ENCODE peak calls at places on chromosome 13, in ten cellular contexts. T, E, H, X, S, O, J, B, A and M are unnamed samples.

GRCh38 chr13:49499889-49500660 is 4.3 kb downstream of the PHF11 start:
- DNase-seq in S (no peak), J (no peak), X (no peak), T (no peak), A (peak; percentile 78), B (no peak), H (no peak), E (no peak), O (no peak), M (peak; percentile 90)

GRCh38 chr13:39612023-39612637 is 9.1 kb upstream of the LHFPL6 start:
- DNase-seq in X (no peak), O (no peak), T (peak; percentile 7), H (peak; percentile 57), S (peak; percentile 83), B (no peak), A (peak; percentile 86), E (peak; percentile 41), J (no peak), M (peak; percentile 91)

GRCh38 chr13:43397110-43397509 is 373.7 kb downstream of the DNAJC15 start:
- DNase-seq in O (no peak), J (no peak), E (no peak), H (no peak), T (no peak), X (no peak), S (no peak), B (no peak), A (peak; percentile 86), M (peak; percentile 64)

GRCh38 chr13:48843630-48844380 is 131.9 kb upstream of the FNDC3A start:
- DNase-seq in E (no peak), S (no peak), A (peak; percentile 6), T (no peak), J (no peak), H (no peak), X (no peak), B (no peak), O (no peak), M (no peak)

GRCh38 chr13:53064721-53065120 is 36.1 kb downstream of the OLFM4 start:
- DNase-seq in A (no peak), E (no peak), S (no peak), B (no peak), H (peak; percentile 40), O (no peak), J (no peak), T (no peak), X (no peak), M (no peak)

GRCh38 chr13:105599477-105600037 is 935.9 kb downstream of the EFNB2 start:
- DNase-seq in S (no peak), O (no peak), B (no peak), T (no peak), J (no peak), H (no peak), E (no peak), X (no peak), A (no peak), M (no peak)

GRCh38 chr13:98507060-98507797 is 69.7 kb downstream of the STK24 start:
- DNase-seq in J (no peak), E (peak; percentile 76), T (no peak), A (no peak), S (no peak), B (peak; percentile 72), H (no peak), X (no peak), O (peak; percentile 60), M (peak; percentile 64)

GRCh38 chr13:90906554-90906953 is 440.9 kb upstream of the MIR17HG start:
- DNase-seq in J (no peak), B (no peak), X (no peak), A (no peak), T (no peak), H (no peak), S (no peak), E (no peak), O (no peak), M (no peak)

GRCh38 chr13:20579193-20579592 is 12.2 kb downstream of the IFT88 start:
- DNase-seq in B (no peak), T (no peak), J (no peak), A (no peak), O (no peak), X (no peak), H (no peak), E (no peak), S (no peak), M (no peak)

GRCh38 chr13:44853641-44854040 is 135.6 kb downstream of the NUFIP1 start:
- DNase-seq in S (no peak), E (no peak), O (peak; percentile 71), X (no peak), B (no peak), J (no peak), T (peak; percentile 20), H (no peak), A (no peak), M (no peak)

GRCh38 chr13:103803349-103803748 is 737.1 kb upstream of the SLC10A2 start:
- DNase-seq in B (no peak), E (no peak), J (no peak), X (no peak), T (no peak), O (no peak), A (no peak), S (no peak), H (no peak), M (no peak)

GRCh38 chr13:33278923-33279322 is 6.6 kb downstream of the STARD13 start:
- DNase-seq in X (no peak), H (no peak), O (no peak), B (no peak), A (no peak), S (no peak), J (no peak), E (no peak), T (no peak), M (no peak)

GRCh38 chr13:29721766-29722165 is 126.3 kb upstream of the SLC7A1 start:
- DNase-seq in T (no peak), H (no peak), E (no peak), O (peak; percentile 9), J (no peak), S (no peak), X (no peak), A (no peak), B (no peak), M (no peak)
- TF ChIP-seq CTCF in T (no peak), H (no peak), E (no peak), O (no peak), J (no peak), S (no peak), X (no peak), A (no peak), B (no peak), M (no peak)

GRCh38 chr13:30719521-30719914 is 15.8 kb upstream of the ALOX5AP start:
- DNase-seq in A (peak; percentile 41), J (no peak), X (no peak), O (no peak), E (no peak), S (no peak), T (no peak), H (no peak), B (no peak), M (no peak)

GRCh38 chr13:30722361-30722760 is 13.0 kb upstream of the ALOX5AP start:
- DNase-seq in T (no peak), E (no peak), S (no peak), X (no peak), A (peak; percentile 24), H (no peak), B (no peak), J (no peak), O (no peak), M (no peak)

GRCh38 chr13:30718661-30719520 is 16.5 kb upstream of the ALOX5AP start:
- DNase-seq in S (peak; percentile 50), O (peak; percentile 75), X (no peak), J (no peak), H (no peak), E (no peak), B (no peak), T (peak; percentile 25), A (peak; percentile 95), M (peak; percentile 86)

GRCh38 chr13:30715837-30716236 is 19.5 kb upstream of the ALOX5AP start:
- DNase-seq in A (peak; percentile 58), H (no peak), T (no peak), O (no peak), X (no peak), E (no peak), B (peak; percentile 76), S (no peak), J (no peak), M (no peak)

DNA sequence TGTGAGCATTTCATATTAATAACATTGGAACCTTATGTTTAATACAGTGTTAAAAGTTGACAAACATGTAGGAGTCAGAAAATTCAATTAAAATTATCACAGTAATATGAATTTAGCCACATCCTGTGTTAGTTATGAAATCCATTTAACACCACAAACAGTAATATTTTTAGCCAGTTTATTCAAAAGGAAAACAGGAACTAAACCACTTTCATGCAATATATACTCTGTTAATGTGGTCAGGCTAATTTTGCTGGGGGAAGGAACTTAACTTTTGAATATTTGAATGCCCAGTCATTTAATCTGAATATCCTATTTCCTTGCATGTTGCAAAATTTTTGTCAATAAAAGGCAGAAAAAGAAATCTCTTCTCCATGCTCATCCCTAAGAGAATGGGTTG is 14.9 kb upstream of the ALOX5AP start:
- DNase-seq in J (no peak), O (no peak), B (no peak), A (peak; percentile 30), X (peak; percentile 61), H (no peak), T (no peak), S (peak; percentile 59), E (no peak), M (no peak)
- H3K4me3 ChIP-seq in J (no peak overlapping the region), O (no peak overlapping the region), B (no peak overlapping the region), A (no peak overlapping the region), X (no peak overlapping the region), H (no peak overlapping the region), T (no peak overlapping the region), S (no peak overlapping the region), E (no peak overlapping the region), M (no peak overlapping the region)

DNA sequence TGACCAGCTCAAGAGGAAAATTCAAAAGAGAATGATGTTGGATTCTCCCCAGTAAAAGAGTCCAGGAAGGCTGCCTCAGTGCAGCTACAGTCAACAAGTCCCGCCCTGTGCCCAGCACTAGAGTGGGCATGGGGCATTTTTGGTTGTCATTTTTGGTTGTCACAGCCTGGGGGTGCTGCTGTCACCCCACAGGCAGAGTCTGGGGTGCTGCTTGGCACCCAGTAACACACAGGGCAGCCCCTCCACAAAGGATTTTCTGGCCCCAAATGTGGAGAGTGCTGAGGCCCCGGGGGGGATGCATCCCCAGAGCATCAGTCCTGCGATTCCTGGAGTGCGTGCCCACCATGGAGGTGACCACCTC is 28.2 kb upstream of the TMEM255B start:
- DNase-seq in A (no peak), X (no peak), S (no peak), J (no peak), T (no peak), E (no peak), O (no peak), H (no peak), B (no peak), M (no peak)
- TF ChIP-seq CTCF in A (no peak), X (no peak), S (no peak), J (no peak), T (no peak), E (no peak), O (no peak), H (no peak), B (peak; percentile 15), M (no peak)

DNA sequence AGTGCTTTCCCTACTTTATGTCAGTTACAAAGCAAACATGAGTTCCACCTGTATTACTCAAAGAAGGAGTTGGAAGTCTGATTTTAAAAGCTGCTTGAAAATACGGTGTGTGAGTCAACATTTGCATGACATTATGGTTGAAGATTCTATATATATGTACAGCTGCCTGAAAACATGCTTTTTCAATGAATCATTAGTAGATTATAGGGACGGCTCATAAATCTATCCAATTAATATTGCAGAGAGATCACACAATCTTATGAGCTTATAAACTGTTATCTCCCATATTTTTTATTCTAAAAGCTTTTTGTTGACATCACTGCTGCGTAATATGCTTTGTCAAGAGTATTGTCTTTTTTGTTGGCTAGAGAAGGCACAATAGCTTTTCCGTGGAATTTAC is 873.8 kb downstream of the SLITRK6 start:
- DNase-seq in T (no peak), O (no peak), J (no peak), E (no peak), H (no peak), S (no peak), B (no peak), X (no peak), A (no peak), M (peak; percentile 19)
- H3K4me3 ChIP-seq in T (no peak overlapping the region), O (no peak overlapping the region), J (no peak overlapping the region), E (no peak overlapping the region), H (no peak overlapping the region), S (no peak overlapping the region), B (no peak overlapping the region), X (no peak overlapping the region), A (no peak overlapping the region), M (no peak overlapping the region)